ENCODE peak calls at places on chromosomes 1 and 21, in four cellular contexts. C, F, J and D are unnamed samples.

GRCh38 chr1:207049974-207050391 is 1.0 kb downstream of the YOD1 start:
- DNase-seq in C (no peak), F (no peak), J (peak; percentile 52), D (peak; percentile 50)

GRCh38 chr1:154974086-154974807 is at the start of gene CKS1B:
- DNase-seq in C (peak; percentile 95), F (peak; percentile 99), J (peak; percentile 96), D (peak; percentile 96)

GRCh38 chr1:240562111-240562590 is 49.8 kb downstream of the GREM2 start:
- DNase-seq in C (no peak), F (no peak), J (no peak), D (no peak)

GRCh38 chr1:53525595-53525994 is 66.4 kb downstream of the DMRTB1 start:
- DNase-seq in C (no peak), F (no peak), J (no peak), D (no peak)

GRCh38 chr1:221683681-221684080 is 58.2 kb downstream of the DUSP10 start:
- DNase-seq in C (no peak), F (no peak), J (no peak), D (no peak)

GRCh38 chr1:242670019-242670418 is 145.5 kb upstream of the PLD5 start:
- DNase-seq in C (no peak), F (no peak), J (no peak), D (no peak)

GRCh38 chr1:109181085-109181806 is 32.5 kb upstream of the SARS1 start:
- DNase-seq in C (no peak), F (no peak), J (no peak), D (no peak)

GRCh38 chr1:235441159-235441685 is 63.0 kb downstream of the B3GALNT2 start:
- DNase-seq in C (no peak), F (no peak), J (no peak), D (no peak)

GRCh38 chr1:87473203-87473661 is 144.6 kb downstream of the LMO4 start:
- DNase-seq in C (no peak), F (no peak), J (no peak), D (no peak)

GRCh38 chr1:30307182-30307581 is 416.2 kb downstream of the MATN1 start:
- DNase-seq in C (no peak), F (no peak), J (no peak), D (no peak)

GRCh38 chr1:166479052-166479631 is 312.3 kb upstream of the FAM78B start:
- DNase-seq in C (peak; percentile 48), F (no peak), J (peak; percentile 35), D (peak; percentile 66)

GRCh38 chr21:42765656-42766055 is 112.2 kb downstream of the PDE9A start:
- DNase-seq in C (no peak), F (no peak), J (no peak), D (no peak)

GRCh38 chr1:86245566-86246190 is 89.1 kb upstream of the COL24A1 start:
- DNase-seq in C (no peak), F (no peak), J (no peak), D (no peak)

GRCh38 chr1:9362488-9362887 is 69.8 kb downstream of the SPSB1 start:
- DNase-seq in C (no peak), F (no peak), J (no peak), D (no peak)

GRCh38 chr1:54327386-54328116 is 78.6 kb downstream of the SSBP3 start:
- DNase-seq in C (no peak), F (no peak), J (no peak), D (no peak)

GRCh38 chr1:185565314-185565713 is 168.9 kb upstream of the HMCN1 start:
- DNase-seq in C (no peak), F (no peak), J (no peak), D (no peak)

GRCh38 chr1:50416553-50417453 is 6.4 kb downstream of the DMRTA2 start:
- DNase-seq in C (no peak), F (no peak), J (no peak), D (peak; percentile 5)

GRCh38 chr1:167722152-167722869 is 529 bp downstream of the MPZL1 start:
- DNase-seq in C (peak; percentile 52), F (peak; percentile 86), J (no peak), D (no peak)

GRCh38 chr1:186442651-186443114 is 18.2 kb downstream of the PDC start:
- DNase-seq in C (no peak), F (no peak), J (no peak), D (no peak)

GRCh38 chr1:233170741-233171140 is 124.8 kb downstream of the PCNX2 start:
- DNase-seq in C (no peak), F (no peak), J (no peak), D (no peak)

GRCh38 chr1:28392027-28392652 is 22.6 kb downstream of the PHACTR4 start:
- DNase-seq in C (no peak), F (no peak), J (no peak), D (no peak)

GRCh38 chr1:77459881-77460280 is 178.1 kb downstream of the AK5 start:
- DNase-seq in C (no peak), F (no peak), J (no peak), D (no peak)